ENCODE peak calls at places on chromosomes 4 and X, in eight cellular contexts. S is activated B cell treated with CpG ODN at 0.5 μM for 24 hours; L is effector memory CD8-positive, alpha-beta T cell; C is left cardiac atrium; T is activated CD4-positive, alpha-beta T cell treated with anti-CD3 and anti-CD28 coated beads for 36 hours; W is sciatic nerve; E is body of pancreas; J is foreskin keratinocyte. O is an unnamed sample.

GRCh38 chrX:44514272-44514671 is 28.4 kb downstream of the FUNDC1 start:
- ATAC-seq in S (no peak), L (no peak), C (no peak), T (no peak), W (no peak), E (no peak), J (no peak), O (no peak)

GRCh38 chr4:57109847-57110634 is at the start of gene IGFBP7:
- ATAC-seq in S (peak; percentile 21), L (peak; percentile 46), C (peak; percentile 94), T (peak; percentile 53), W (peak; percentile 82), E (peak; percentile 85), J (peak; percentile 51), O (no peak)

GRCh38 chrX:85326234-85327059 is 53.0 kb downstream of the POF1B start:
- ATAC-seq in S (no peak), L (no peak), C (no peak), T (no peak), W (no peak), E (no peak), J (no peak), O (no peak)

GRCh38 chr4:38161208-38162113 is 201.3 kb downstream of the PTTG2 start:
- ATAC-seq in S (peak; percentile 76), L (peak; percentile 14), C (no peak), T (peak; percentile 29), W (peak; percentile 52), E (peak; percentile 34), J (no peak), O (peak; percentile 45)

GRCh38 chr4:45629717-45630116 is 494.1 kb downstream of the GABRG1 start:
- ATAC-seq in S (no peak), L (no peak), C (peak; percentile 34), T (no peak), W (no peak), E (no peak), J (no peak), O (no peak)

GRCh38 chr4:21490682-21491081 is 457.9 kb downstream of the KCNIP4 start:
- ATAC-seq in S (no peak), L (no peak), C (no peak), T (no peak), W (no peak), E (no peak), J (no peak), O (no peak)

GRCh38 chrX:24672701-24673190 is 21.0 kb upstream of the POLA1 start:
- ATAC-seq in S (no peak), L (no peak), C (no peak), T (no peak), W (peak; percentile 49), E (peak; percentile 76), J (no peak), O (no peak)

GRCh38 chr4:2501034-2501594 is 32.2 kb downstream of the RNF4 start:
- ATAC-seq in S (no peak), L (no peak), C (peak; percentile 40), T (no peak), W (no peak), E (no peak), J (no peak), O (no peak)

GRCh38 chr4:110119880-110120279 is 78.5 kb downstream of the ELOVL6 start:
- ATAC-seq in S (no peak), L (no peak), C (no peak), T (no peak), W (no peak), E (no peak), J (peak; percentile 72), O (peak; percentile 86)

GRCh38 chrX:137792214-137792613 is 226.3 kb downstream of the ZIC3 start:
- ATAC-seq in S (no peak), L (no peak), C (no peak), T (no peak), W (no peak), E (no peak), J (no peak), O (no peak)

GRCh38 chr4:8117278-8117682 is 41.3 kb downstream of the ABLIM2 start:
- ATAC-seq in S (peak; percentile 77), L (peak; percentile 21), C (peak; percentile 72), T (peak; percentile 98), W (peak; percentile 59), E (peak; percentile 45), J (peak; percentile 80), O (peak; percentile 67)

GRCh38 chr4:6221851-6222760 is 21.8 kb upstream of the JAKMIP1 start:
- ATAC-seq in S (peak; percentile 37), L (peak; percentile 88), C (peak; percentile 93), T (peak; percentile 60), W (peak; percentile 65), E (peak; percentile 92), J (peak; percentile 56), O (peak; percentile 40)

GRCh38 chrX:42837747-42838146 is 59.8 kb upstream of the PPP1R2C start:
- ATAC-seq in S (peak; percentile 34), L (no peak), C (no peak), T (peak; percentile 33), W (no peak), E (no peak), J (no peak), O (no peak)